ENCODE peak calls at places on chromosomes 11 and 22, in seven cellular contexts. W is heart left ventricle, P is body of pancreas, I is ovary, H is GM12891, O is transverse colon, B is tibial nerve. K is an unnamed sample.

GRCh38 chr11:66729447-66729846 is 431 bp upstream of the SPTBN2 start:
- DNase-seq in I (no peak), H (no peak), W (no peak), B (no peak), P (no peak), O (no peak), K (no peak)

GRCh38 chr11:83865636-83866461 is 579.7 kb upstream of the CCDC90B start:
- DNase-seq in B (no peak), O (no peak), W (no peak), I (no peak), P (no peak), H (no peak), K (no peak)

GRCh38 chr11:110243804-110244203 is 52.6 kb downstream of the RDX start:
- DNase-seq in B (no peak), H (no peak), W (no peak), P (no peak), O (no peak), I (no peak), K (no peak)

GRCh38 chr11:1323779-1324178 is 14.3 kb upstream of the TOLLIP start:
- DNase-seq in O (no peak), W (no peak), B (no peak), I (no peak), H (no peak), P (no peak), K (no peak)

GRCh38 chr22:38317995-38318715 is 922 bp upstream of the CSNK1E start:
- DNase-seq in P (peak), O (peak), B (peak), H (no peak), W (peak), I (peak), K (peak)

GRCh38 chr11:67630943-67631331 is 1.2 kb upstream of the NUDT8 start:
- DNase-seq in O (no peak), I (no peak), H (no peak), W (no peak), P (no peak), B (no peak), K (no peak)

GRCh38 chr22:39471421-39472141 is 14.8 kb downstream of the MGAT3 start:
- DNase-seq in W (peak), H (no peak), P (no peak), O (peak), B (no peak), I (no peak), K (no peak)

GRCh38 chr11:3866206-3866605 is 10.7 kb downstream of the STIM1 start:
- DNase-seq in O (no peak), H (no peak), B (no peak), W (peak), P (no peak), I (no peak), K (no peak)

GRCh38 chr22:30947163-30947820 is 21.3 kb downstream of the MORC2 start:
- DNase-seq in I (no peak), W (no peak), O (peak), P (no peak), B (no peak), H (no peak), K (no peak)

GRCh38 chr11:64235427-64236161 is 1.2 kb downstream of the VEGFB start:
- DNase-seq in I (peak), H (no peak), W (no peak), O (peak), B (no peak), P (peak), K (no peak)

GRCh38 chr11:64239662-64240466 is 1.0 kb upstream of the FKBP2 start:
- DNase-seq in B (no peak), O (no peak), H (no peak), I (peak), W (peak), P (no peak), K (no peak)

GRCh38 chr11:64238999-64239398 is 1.9 kb upstream of the FKBP2 start:
- DNase-seq in P (no peak), I (peak), H (no peak), O (no peak), B (no peak), W (no peak), K (no peak)

GRCh38 chr11:64238076-64238475 is 2.8 kb upstream of the FKBP2 start:
- DNase-seq in H (no peak), B (no peak), W (no peak), P (peak), O (peak), I (peak), K (no peak)

GRCh38 chr11:64237484-64237951 is 3.1 kb downstream of the VEGFB start:
- DNase-seq in O (peak), B (no peak), P (peak), H (no peak), I (peak), W (no peak), K (no peak)
- TF ChIP-seq POLR2A in O (peak), B (no peak), P (peak), H (no peak), I (no peak), W (no peak), K (no peak)

GRCh38 chr22:50505776-50506610 is 1.5 kb downstream of the LMF2 start:
- DNase-seq in I (peak), H (no peak), W (no peak), P (peak), B (no peak), O (no peak), K (no peak)

GRCh38 chr22:50507421-50507990 is at the start of gene LMF2:
- DNase-seq in H (peak), B (peak), P (peak), O (peak), W (peak), I (peak), K (no peak)

GRCh38 chr22:50506611-50507420 is 686 bp downstream of the LMF2 start:
- DNase-seq in P (peak), I (peak), B (no peak), H (no peak), W (no peak), O (no peak), K (no peak)

GRCh38 chr22:50508897-50509296 is 873 bp downstream of the NCAPH2 start:
- DNase-seq in H (no peak), O (no peak), I (no peak), P (no peak), W (no peak), B (no peak), K (no peak)

DNA sequence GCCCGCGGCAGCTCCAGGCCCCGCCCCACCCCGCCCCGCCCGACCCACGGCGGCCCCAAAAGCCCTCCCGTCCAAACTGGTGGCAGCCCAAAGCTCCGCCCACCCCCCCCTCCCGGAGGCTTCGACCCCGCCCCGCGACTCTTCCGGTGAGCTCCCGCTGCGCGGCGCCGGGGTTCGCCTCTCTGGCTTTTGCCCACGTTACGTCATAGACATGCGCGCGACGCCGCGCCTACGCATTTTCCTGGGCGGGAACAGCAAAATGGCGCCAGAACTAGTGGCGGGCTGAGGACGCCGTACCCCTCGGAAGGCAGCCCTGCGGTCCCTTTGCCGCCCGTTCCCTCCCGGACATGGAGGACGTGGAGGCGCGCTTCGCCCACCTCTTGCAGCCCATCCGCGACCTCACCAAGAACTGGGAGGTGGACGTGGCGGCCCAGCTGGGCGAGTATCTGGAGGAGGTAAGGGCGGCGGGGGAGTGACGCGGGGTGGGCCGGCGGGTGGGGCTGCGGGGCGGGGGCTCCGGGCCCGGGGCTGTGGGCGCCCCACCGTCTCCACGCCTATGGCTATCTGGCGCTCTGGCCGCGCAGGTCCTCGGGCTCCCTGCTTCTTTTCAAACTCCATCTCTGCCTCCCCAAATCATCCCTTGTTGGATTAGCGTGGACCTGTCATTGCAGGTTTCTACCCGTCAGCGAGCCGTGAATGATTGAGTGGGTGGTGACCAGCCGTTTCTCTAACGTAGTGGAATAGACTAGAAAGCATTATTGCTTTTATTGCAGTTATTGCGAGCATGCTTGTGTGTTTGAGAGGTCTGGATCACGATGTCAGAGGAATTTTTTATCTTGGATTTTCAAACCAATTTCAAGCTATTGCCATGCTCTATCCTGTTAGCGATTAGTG is at the start of gene NCAPH2:
- DNase-seq in P (peak), B (peak), H (peak), O (peak), I (peak), W (peak), K (peak)
- TF ChIP-seq POLR2A in P (peak), B (peak), H (peak), O (peak), I (peak), W (no peak), K (peak)

DNA sequence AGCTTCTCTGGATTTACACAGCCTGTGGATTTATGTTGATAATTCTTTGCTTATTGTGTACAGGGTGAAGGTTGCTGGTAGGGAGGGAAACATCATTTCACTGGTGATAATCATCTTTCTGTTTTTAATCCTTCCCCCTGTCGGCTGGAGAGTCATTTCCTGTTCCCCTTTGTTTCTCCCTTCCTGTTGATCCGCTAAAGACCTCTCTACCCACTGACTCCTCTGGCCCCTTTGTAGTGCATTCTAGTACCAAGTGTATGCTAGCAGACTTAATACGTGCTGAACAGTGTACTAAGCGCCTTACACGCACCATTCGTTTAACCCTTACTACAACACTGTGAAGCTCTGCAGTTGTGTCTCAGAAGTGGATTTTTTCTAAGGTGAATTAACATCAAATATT is 19.0 kb upstream of the OR9Q1 start:
- DNase-seq in B (no peak), P (no peak), I (no peak), O (no peak), H (no peak), W (no peak), K (no peak)
- TF ChIP-seq POLR2A in B (no peak), P (no peak), I (no peak), O (no peak), H (no peak), W (no peak), K (no peak)

GRCh38 chr11:124869856-124870387 is 4.7 kb downstream of the ROBO3 start:
- DNase-seq in P (no peak), W (no peak), I (no peak), O (no peak), B (no peak), H (no peak), K (no peak)
- TF ChIP-seq POLR2A in P (no peak), W (no peak), I (no peak), O (no peak), B (no peak), H (no peak), K (no peak)

GRCh38 chr11:33018005-33018404 is 2.3 kb downstream of the DEPDC7 start:
- DNase-seq in I (no peak), H (no peak), P (no peak), W (no peak), B (no peak), O (no peak), K (no peak)

GRCh38 chr11:33013706-33014105 is 2.0 kb upstream of the DEPDC7 start:
- DNase-seq in W (no peak), I (no peak), B (no peak), O (no peak), P (no peak), H (no peak), K (no peak)

GRCh38 chr11:33016654-33017053 is 976 bp downstream of the DEPDC7 start:
- DNase-seq in O (no peak), I (no peak), W (no peak), H (no peak), B (no peak), P (no peak), K (no peak)

GRCh38 chr11:33017478-33017877 is 1.8 kb downstream of the DEPDC7 start:
- DNase-seq in W (no peak), P (no peak), H (no peak), O (no peak), I (no peak), B (no peak), K (no peak)

DNA sequence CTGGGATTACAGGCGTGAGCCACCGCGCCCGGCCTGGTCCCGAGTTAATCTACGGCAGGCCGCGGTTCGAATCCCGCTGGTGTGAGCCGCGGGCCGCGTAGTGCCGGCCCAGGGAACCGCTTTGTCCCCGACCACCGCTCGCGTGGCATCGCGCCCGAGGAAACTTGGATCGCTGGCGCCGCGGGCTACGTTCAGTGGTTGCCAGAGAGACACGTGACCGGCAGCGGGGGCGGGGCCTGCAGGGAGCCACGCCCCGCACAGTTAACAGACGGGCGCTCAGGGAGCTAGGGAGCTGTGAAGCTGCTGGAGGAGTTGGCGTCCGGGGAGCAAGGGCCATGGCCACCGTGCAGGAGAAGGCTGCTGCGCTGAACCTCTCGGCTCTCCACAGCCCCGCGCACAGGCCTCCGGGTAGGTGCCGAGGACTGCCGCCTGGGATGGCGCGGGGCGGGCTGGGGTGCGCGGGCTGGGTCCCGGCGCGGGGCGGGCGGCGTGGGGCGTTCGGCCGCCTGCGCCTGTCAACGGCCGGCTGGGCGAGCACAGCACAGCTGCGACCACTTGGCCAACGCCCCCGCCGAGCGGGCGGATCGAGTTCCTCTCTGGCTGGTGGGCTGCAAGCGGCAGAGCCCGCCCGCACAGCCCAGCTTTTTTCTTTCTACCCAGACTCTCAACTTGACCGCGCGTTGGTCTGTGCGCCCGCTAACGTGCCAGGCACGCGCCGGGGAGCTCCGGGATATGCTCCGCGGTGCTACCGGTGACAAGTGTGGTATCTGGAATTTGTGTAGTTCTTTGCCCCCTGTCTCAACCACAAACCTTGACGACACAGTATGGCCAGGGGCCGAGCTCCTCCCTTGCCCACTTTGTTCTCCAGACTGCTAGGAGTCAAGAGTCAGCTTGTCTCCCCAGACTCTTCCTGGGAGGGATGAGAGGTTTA is at the start of gene DEPDC7:
- DNase-seq in O (peak), I (peak), P (peak), W (peak), B (peak), H (peak), K (peak)
- TF ChIP-seq POLR2A in O (no peak), I (peak), P (peak), W (no peak), B (peak), H (no peak), K (peak)

GRCh38 chr11:34337016-34337415 is 20.8 kb downstream of the ABTB2 start:
- DNase-seq in H (no peak), W (no peak), I (no peak), P (no peak), O (no peak), B (no peak), K (no peak)
- TF ChIP-seq POLR2A in H (no peak), W (no peak), I (no peak), P (no peak), O (no peak), B (no peak), K (no peak)

GRCh38 chr11:90855531-90855930 is 632.7 kb upstream of the CHORDC1 start:
- DNase-seq in W (no peak), B (no peak), I (no peak), O (no peak), P (no peak), H (no peak), K (no peak)

GRCh38 chr11:90851196-90851595 is 628.3 kb upstream of the CHORDC1 start:
- DNase-seq in P (no peak), B (no peak), H (no peak), W (no peak), O (no peak), I (no peak), K (no peak)

DNA sequence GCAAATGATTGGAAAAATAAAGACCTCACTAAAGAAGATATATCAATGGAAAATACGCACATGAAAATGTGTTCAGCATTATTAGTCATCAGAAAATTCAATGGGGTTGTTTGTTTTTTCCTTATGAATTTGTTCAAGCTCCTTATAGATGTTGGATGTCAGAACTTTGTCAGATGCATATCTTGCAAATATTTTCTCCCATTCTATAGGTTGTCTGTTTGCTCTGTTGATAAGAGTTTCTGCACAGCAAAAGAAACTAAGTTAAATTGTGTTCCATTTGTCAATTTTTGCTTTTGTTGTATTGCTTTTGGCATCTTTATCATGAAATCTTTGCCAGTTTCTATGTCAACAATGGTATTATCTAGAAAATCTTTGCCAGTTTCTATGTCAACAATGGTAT is 633.9 kb upstream of the CHORDC1 start:
- DNase-seq in W (no peak), H (no peak), I (no peak), O (no peak), P (no peak), B (no peak), K (no peak)
- TF ChIP-seq POLR2A in W (no peak), H (no peak), I (no peak), O (no peak), P (no peak), B (no peak), K (no peak)

K was measured in esophagus squamous epithelium.